ENCODE peak calls at places on chromosomes 16 and 17, in nine cellular contexts. Z, T, U, W, Y, R, Q, A and N are unnamed samples.

GRCh38 chr17:82328141-82328993 is 5.2 kb downstream of the SECTM1 start:
- DNase-seq in Z (no peak), T (peak), U (no peak), W (no peak), Y (no peak), R (no peak), Q (no peak), A (no peak), N (no peak)

GRCh38 chr17:65633988-65634387 is 72.5 kb upstream of the AXIN2 start:
- DNase-seq in Z (no peak), T (no peak), U (no peak), W (no peak), Y (no peak), R (no peak), Q (no peak), A (no peak), N (no peak)

GRCh38 chr17:39236981-39237441 is 11.3 kb upstream of the STAC2 start:
- DNase-seq in Z (no peak), T (no peak), U (no peak), W (no peak), Y (no peak), R (no peak), Q (no peak), A (no peak), N (no peak)

GRCh38 chr16:4474192-4474961 is at the start of gene NMRAL1:
- DNase-seq in Z (peak), T (peak), U (peak), W (no peak), Y (peak), R (peak), Q (peak), A (peak), N (peak)

GRCh38 chr16:57380671-57381462 is 8.6 kb downstream of the CX3CL1 start:
- DNase-seq in Z (no peak), T (no peak), U (no peak), W (no peak), Y (no peak), R (no peak), Q (peak), A (no peak), N (no peak)

GRCh38 chr17:17079761-17080160 is 37.5 kb downstream of the MPRIP start:
- DNase-seq in Z (no peak), T (no peak), U (no peak), W (no peak), Y (no peak), R (peak), Q (no peak), A (no peak), N (no peak)

GRCh38 chr17:40556198-40556661 is 9.0 kb downstream of the CCR7 start:
- DNase-seq in Z (no peak), T (no peak), U (no peak), W (no peak), Y (no peak), R (no peak), Q (no peak), A (no peak), N (no peak)

GRCh38 chr17:79984877-79985276 is 50.8 kb downstream of the TBC1D16 start:
- DNase-seq in Z (no peak), T (no peak), U (no peak), W (no peak), Y (no peak), R (no peak), Q (no peak), A (no peak), N (no peak)

GRCh38 chr16:1481906-1482835 is 6.6 kb downstream of the PTX4 start:
- DNase-seq in Z (no peak), T (no peak), U (no peak), W (no peak), Y (no peak), R (no peak), Q (peak), A (no peak), N (no peak)

GRCh38 chr17:50953831-50954601 is 87.9 kb upstream of the TOB1 start:
- DNase-seq in Z (no peak), T (peak), U (no peak), W (no peak), Y (no peak), R (no peak), Q (peak), A (peak), N (no peak)

GRCh38 chr16:19583665-19584300 is 28.3 kb downstream of the VPS35L start:
- DNase-seq in Z (no peak), T (peak), U (no peak), W (no peak), Y (no peak), R (no peak), Q (peak), A (no peak), N (peak)